ENCODE peak calls at places on chromosomes 7 and 10, in seven cellular contexts. T, X, Z, Y, I, A and N are unnamed samples. For H3K4me1 and H3K36me3, the result is how much of the 10 kb centered on the place peaks cover.

GRCh38 chr10:88186335-88186734 is 322.9 kb downstream of the PTEN start:
- DNase-seq in T (no peak), I (no peak), A (no peak), X (no peak), Y (peak), Z (no peak), N (no peak)

GRCh38 chr7:127417346-127417745 is 24.8 kb upstream of the ZNF800 start:
- DNase-seq in Y (no peak), A (no peak), Z (no peak), X (no peak), I (no peak), T (no peak), N (no peak)

GRCh38 chr10:113646337-113647201 is 17.3 kb downstream of the NRAP start:
- DNase-seq in A (no peak), Z (no peak), Y (no peak), X (no peak), I (no peak), T (no peak), N (no peak)

GRCh38 chr10:106707657-106708056 is 456.8 kb downstream of the SORCS1 start:
- DNase-seq in A (no peak), T (no peak), Y (no peak), I (no peak), X (no peak), Z (no peak), N (no peak)

GRCh38 chr10:77820349-77820748 is 106.2 kb downstream of the DLG5 start:
- DNase-seq in T (no peak), Y (peak), X (no peak), A (no peak), I (no peak), Z (no peak), N (no peak)

GRCh38 chr7:69839782-69840181 is 241.5 kb downstream of the AUTS2 start:
- DNase-seq in I (no peak), Z (no peak), Y (peak), A (no peak), T (no peak), X (no peak), N (no peak)

GRCh38 chr10:104835422-104835821 is 194.3 kb downstream of the SORCS3 start:
- DNase-seq in Y (no peak), I (no peak), X (no peak), T (no peak), A (no peak), Z (no peak), N (no peak)

GRCh38 chr10:1570652-1571051 is 166.7 kb downstream of the ADARB2 start:
- DNase-seq in Y (no peak), T (no peak), A (no peak), Z (no peak), X (no peak), I (no peak), N (no peak)

GRCh38 chr7:86908948-86909347 is 150.5 kb downstream of the ELAPOR2 start:
- DNase-seq in I (no peak), Z (peak), A (no peak), Y (no peak), T (peak), X (peak), N (no peak)

GRCh38 chr10:51369903-51370302 is 295.6 kb downstream of the PRKG1 start:
- DNase-seq in A (no peak), I (no peak), T (no peak), Z (no peak), X (peak), Y (peak), N (no peak)

GRCh38 chr10:74406006-74406405 is 255.0 kb downstream of the ADK start:
- DNase-seq in Y (no peak), T (no peak), X (no peak), I (no peak), Z (no peak), A (no peak), N (no peak)

GRCh38 chr10:112131361-112131760 is 52.2 kb downstream of the GPAM start:
- DNase-seq in Y (no peak), X (no peak), Z (no peak), A (no peak), T (no peak), I (no peak), N (no peak)

DNA sequence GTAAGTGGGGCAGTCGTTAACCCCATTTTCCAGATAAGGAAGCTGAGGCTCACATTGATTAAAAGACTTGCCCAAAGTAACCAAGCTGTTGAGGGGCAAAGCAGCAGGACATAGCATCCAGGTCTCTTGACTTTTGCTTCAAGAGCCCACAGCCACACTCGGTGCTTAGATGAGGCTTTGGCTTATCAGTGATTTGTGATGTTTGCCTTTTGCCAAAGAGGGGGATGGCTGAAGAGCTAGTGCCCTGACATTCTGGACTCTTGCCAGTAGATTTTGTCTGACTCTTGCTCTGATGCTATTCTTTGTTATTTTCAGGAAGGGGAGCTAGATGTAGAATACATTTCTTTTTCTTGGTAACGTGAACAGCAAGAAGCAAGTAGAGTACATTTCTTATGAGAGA is 180.2 kb upstream of the BMPER start:
- DNase-seq in X (no peak), Z (peak), T (no peak), Y (no peak), I (no peak), A (no peak), N (no peak)
- H3K4me1 ChIP-seq in X (under half), Z (half or more), T (under half), Y (under half), I (under half), A (under half), N (under half)

GRCh38 chr7:6035686-6036085 is 4.5 kb downstream of the ANKRD61 start:
- DNase-seq in A (no peak), Z (no peak), Y (no peak), T (no peak), I (no peak), X (no peak), N (no peak)

GRCh38 chr7:6032167-6032566 is 991 bp downstream of the ANKRD61 start:
- DNase-seq in A (no peak), T (no peak), X (no peak), Y (no peak), Z (no peak), I (no peak), N (no peak)

GRCh38 chr7:6030988-6031387 is at the start of gene ANKRD61:
- DNase-seq in Z (no peak), T (no peak), A (no peak), Y (no peak), I (no peak), X (no peak), N (no peak)

GRCh38 chr7:6031567-6031966 is 391 bp downstream of the ANKRD61 start:
- DNase-seq in Z (no peak), X (no peak), T (no peak), Y (no peak), I (no peak), A (no peak), N (no peak)

DNA sequence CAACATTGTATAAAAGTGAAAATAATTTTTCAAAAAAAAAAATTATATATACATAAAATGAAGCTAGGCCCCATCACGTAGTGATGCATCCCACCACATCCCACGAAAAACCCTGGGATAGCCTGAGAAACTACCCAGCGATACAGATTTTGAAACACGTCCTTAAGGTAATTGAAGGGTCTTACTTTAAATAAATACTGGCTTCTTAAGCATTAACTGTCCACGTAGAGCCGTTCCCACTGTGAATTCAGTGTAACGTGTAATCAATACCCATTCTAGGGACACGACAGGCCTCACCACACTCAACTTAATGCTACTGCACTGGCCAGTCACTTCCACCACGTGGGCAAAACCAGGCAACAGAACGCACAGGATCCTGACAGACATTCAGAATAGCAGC is 4.0 kb downstream of the ANKRD61 start:
- DNase-seq in I (no peak), Z (no peak), T (no peak), Y (no peak), X (no peak), A (no peak), N (no peak)
- H3K36me3 ChIP-seq in I (under half), Z (half or more), T (under half), Y (half or more), X (under half), A (half or more), N (under half)

GRCh38 chr10:103415581-103415980 is 19.2 kb downstream of the PDCD11 start:
- DNase-seq in X (no peak), I (no peak), A (no peak), Z (no peak), T (no peak), Y (no peak), N (no peak)
- TF ChIP-seq CTCF in X (no peak), I (no peak), A (no peak), Z (no peak), T (no peak), Y (no peak), N (no peak)

DNA sequence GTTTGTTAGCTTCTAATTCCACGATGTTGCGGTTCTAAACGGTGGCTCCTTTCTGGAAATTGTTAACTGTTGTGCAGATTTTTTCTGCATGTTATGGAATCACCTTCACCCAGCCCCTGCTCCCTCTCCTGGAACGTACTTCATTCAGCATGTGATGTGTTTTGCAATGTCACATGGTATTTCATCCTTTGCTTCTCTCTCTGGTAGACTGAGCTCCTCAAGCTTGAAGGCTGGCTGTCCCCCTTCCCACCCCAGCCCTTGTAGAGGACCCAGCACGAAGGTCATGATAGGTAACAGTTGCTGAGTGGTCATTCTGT is 4.4 kb downstream of the PPP2R2D start:
- DNase-seq in X (no peak), T (no peak), Y (no peak), I (no peak), Z (no peak), A (no peak), N (no peak)
- H3K4me1 ChIP-seq in X (under half), T (under half), Y (under half), I (under half), Z (under half), A (under half), N (under half)

GRCh38 chr7:5349005-5349380 is 66.2 kb downstream of the SLC29A4 start:
- DNase-seq in T (no peak), I (no peak), Y (no peak), X (no peak), A (peak), Z (no peak), N (no peak)
- H3K36me3 ChIP-seq in T (under half), I (under half), Y (under half), X (under half), A (half or more), Z (under half), N (under half)

GRCh38 chr10:48506147-48506917 is 98.5 kb downstream of the ARHGAP22 start:
- DNase-seq in X (peak), Y (no peak), Z (no peak), I (peak), A (no peak), T (peak), N (no peak)
- TF ChIP-seq CTCF in X (peak), Y (peak), Z (peak), I (no peak), A (peak), T (peak), N (peak)

DNA sequence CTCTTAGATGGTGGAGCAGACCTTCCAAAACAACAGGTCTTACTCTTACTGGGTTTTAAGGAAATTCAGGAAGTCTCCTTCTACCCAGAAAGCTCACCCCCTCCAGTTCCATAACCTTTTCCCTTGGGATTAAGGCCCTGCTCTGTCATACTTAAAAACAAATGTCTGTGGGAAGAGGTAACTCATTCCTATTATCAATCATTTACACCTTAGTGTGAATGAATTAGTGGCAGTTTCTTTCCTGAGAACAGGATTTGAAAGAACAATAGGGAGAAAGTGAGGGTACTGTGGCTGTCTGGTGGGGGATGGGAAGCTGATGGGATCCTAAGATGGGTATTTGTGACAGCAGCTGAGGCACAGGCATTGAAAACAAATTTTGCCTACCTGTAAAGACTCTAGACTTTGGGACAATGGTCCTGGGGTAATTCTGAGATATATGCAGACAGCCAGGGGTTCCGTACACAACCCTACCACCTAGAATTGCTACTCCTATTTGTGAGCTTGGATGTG is 22.2 kb upstream of the PDLIM1 start:
- DNase-seq in X (no peak), Y (no peak), Z (no peak), T (no peak), A (no peak), I (no peak), N (no peak)
- H3K4me1 ChIP-seq in X (under half), Y (under half), Z (half or more), T (under half), A (half or more), I (under half), N (under half)